ENCODE peak calls at places on chromosomes 5 and 9, in nine cellular contexts. R is fibroblast of mammary gland, D is fibroblast of lung, L is psoas muscle, X is tibial artery, H is astrocyte of the spinal cord, I is right lobe of liver, C is GM12865, T is heart left ventricle. Q is an unnamed sample.

GRCh38 chr9:130689937-130690700 is 3.5 kb upstream of the EXOSC2 start:
- DNase-seq in C (peak), X (peak), H (peak), I (no peak), R (peak), L (peak), T (peak), D (peak), Q (peak)

GRCh38 chr5:174644918-174645317 is 79.5 kb upstream of the MSX2 start:
- DNase-seq in R (no peak), D (no peak), C (no peak), T (no peak), I (no peak), L (no peak), X (no peak), H (no peak), Q (no peak)

GRCh38 chr5:178644826-178645545 is 18.1 kb upstream of the CLK4 start:
- DNase-seq in H (peak), C (no peak), L (no peak), D (no peak), X (no peak), R (peak), I (no peak), T (no peak), Q (no peak)

GRCh38 chr9:135101926-135102325 is 14.5 kb downstream of the OLFM1 start:
- DNase-seq in R (no peak), L (no peak), H (no peak), T (no peak), C (no peak), I (no peak), X (no peak), D (no peak), Q (no peak)

GRCh38 chr5:146565764-146566163 is 49.8 kb upstream of the GPR151 start:
- DNase-seq in D (peak), T (peak), C (peak), H (peak), I (no peak), R (peak), X (no peak), L (no peak), Q (peak)

GRCh38 chr5:157343842-157344790 is 78.2 kb downstream of the CYFIP2 start:
- DNase-seq in T (no peak), L (no peak), C (peak), R (no peak), I (no peak), H (no peak), X (no peak), D (no peak), Q (no peak)

GRCh38 chr5:41636605-41637004 is 126.2 kb upstream of the PLCXD3 start:
- DNase-seq in C (peak), R (peak), H (peak), X (no peak), I (no peak), L (no peak), D (peak), T (no peak), Q (peak)

GRCh38 chr5:74640450-74641013 is at the start of gene ENC1:
- DNase-seq in R (peak), T (peak), X (peak), H (peak), C (peak), D (peak), L (peak), I (peak), Q (peak)

GRCh38 chr5:74104469-74104868 is 478.5 kb downstream of the ARHGEF28 start:
- DNase-seq in X (no peak), D (peak), I (no peak), L (no peak), H (no peak), T (no peak), R (no peak), C (no peak), Q (no peak)

GRCh38 chr9:125472926-125473701 is 211.5 kb downstream of the GAPVD1 start:
- DNase-seq in H (peak), X (no peak), C (no peak), T (peak), I (no peak), L (no peak), D (peak), R (peak), Q (peak)

GRCh38 chr5:40914835-40915234 is 5.5 kb downstream of the C7 start:
- DNase-seq in L (no peak), X (no peak), R (peak), I (no peak), T (no peak), C (no peak), D (peak), H (peak), Q (peak)

GRCh38 chr5:159257629-159258283 is 5.3 kb upstream of the UBLCP1 start:
- DNase-seq in C (no peak), X (no peak), L (no peak), T (no peak), H (no peak), D (no peak), I (no peak), R (no peak), Q (no peak)

GRCh38 chr5:159263569-159263905 is 447 bp downstream of the UBLCP1 start:
- DNase-seq in T (no peak), C (no peak), H (no peak), D (no peak), R (peak), L (no peak), X (no peak), I (no peak), Q (no peak)

GRCh38 chr5:159262472-159262858 is 625 bp upstream of the UBLCP1 start:
- DNase-seq in D (no peak), C (no peak), X (no peak), T (no peak), R (peak), L (no peak), H (no peak), I (no peak), Q (no peak)

GRCh38 chr5:159258361-159258760 is 4.7 kb upstream of the UBLCP1 start:
- DNase-seq in T (no peak), D (no peak), C (no peak), I (no peak), H (no peak), X (no peak), L (no peak), R (no peak), Q (no peak)

GRCh38 chr5:159262859-159263568 is at the start of gene UBLCP1:
- DNase-seq in X (peak), L (peak), R (peak), I (peak), H (peak), D (peak), C (peak), T (peak), Q (peak)
- TF ChIP-seq CTCF in X (no peak), L (no peak), R (no peak), I (no peak), H (no peak), D (no peak), C (no peak), T (no peak), Q (no peak)

DNA sequence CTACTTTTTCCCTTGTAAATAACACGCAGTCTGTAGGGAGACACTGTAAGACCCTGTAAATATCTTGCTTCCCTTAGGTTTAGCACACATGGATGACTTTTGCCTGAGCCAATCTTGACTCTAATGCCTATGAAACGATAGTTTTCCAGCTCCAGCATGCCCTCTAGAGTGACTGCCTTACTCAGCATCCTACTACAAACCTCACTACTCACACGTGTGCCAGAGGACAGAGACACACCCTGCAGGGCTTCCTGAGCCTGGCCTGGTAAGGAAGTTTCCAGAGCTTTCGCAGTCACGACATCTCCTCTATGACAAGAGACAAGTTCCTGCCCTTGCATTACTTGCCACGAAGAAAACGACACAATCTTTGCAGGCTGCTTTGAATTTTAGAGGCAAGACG is 138.1 kb downstream of the ATPSCKMT start:
- DNase-seq in X (no peak), R (peak), T (no peak), L (no peak), I (no peak), C (no peak), D (peak), H (peak), Q (peak)
- TF ChIP-seq CTCF in X (no peak), R (peak), T (no peak), L (no peak), I (no peak), C (no peak), D (peak), H (peak), Q (peak)

GRCh38 chr5:152599096-152599495 is 194.0 kb upstream of the NMUR2 start:
- DNase-seq in T (no peak), C (no peak), L (no peak), R (no peak), X (no peak), H (no peak), I (no peak), D (no peak), Q (no peak)
- TF ChIP-seq CTCF in T (no peak), C (no peak), L (no peak), R (no peak), X (no peak), H (no peak), I (no peak), D (no peak), Q (no peak)

DNA sequence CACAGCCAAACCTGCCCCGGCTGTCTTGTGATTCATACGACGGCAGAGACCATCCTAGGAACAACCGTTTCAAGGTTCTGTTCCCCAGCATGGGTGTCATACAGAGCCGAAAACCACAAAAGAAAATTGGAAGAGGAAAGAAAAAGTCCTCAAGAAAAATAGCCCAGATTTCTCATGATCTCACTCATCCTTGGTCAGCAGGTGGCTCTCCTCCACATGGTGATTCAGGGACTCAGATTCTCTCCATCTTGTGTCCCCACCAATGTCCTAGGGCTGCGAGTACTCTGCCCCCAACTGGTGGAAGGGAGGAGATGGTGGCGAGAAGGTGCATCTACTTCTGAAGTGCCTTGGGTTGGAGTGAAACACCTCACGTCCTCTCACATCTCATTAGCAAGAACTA is 25.6 kb downstream of the PDZD2 start:
- DNase-seq in X (no peak), D (no peak), R (peak), L (no peak), H (peak), I (no peak), C (peak), T (no peak), Q (no peak)
- TF ChIP-seq CTCF in X (no peak), D (no peak), R (peak), L (no peak), H (no peak), I (no peak), C (peak), T (no peak), Q (no peak)

DNA sequence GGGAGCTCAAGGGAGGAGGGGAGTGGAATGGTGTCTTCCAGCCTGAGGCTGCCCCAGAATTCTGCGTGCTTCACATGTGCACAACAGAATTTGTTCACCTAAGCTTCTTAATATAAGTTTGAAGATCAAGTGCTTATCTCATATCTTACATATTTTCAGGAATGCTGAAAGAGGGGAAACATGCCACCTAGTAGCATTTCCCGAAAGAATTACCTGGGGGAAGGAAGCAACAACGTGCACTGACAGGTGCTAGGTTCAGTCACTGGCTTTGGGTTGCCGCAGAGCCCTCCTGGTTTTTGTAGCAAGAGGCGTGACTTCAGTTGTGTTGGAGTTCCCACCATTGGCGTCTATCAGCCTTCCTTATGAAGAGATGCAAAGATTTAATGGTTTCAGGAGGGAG is 481.1 kb downstream of the CCDC171 start:
- DNase-seq in R (no peak), H (no peak), D (no peak), I (no peak), C (no peak), L (no peak), X (no peak), T (no peak), Q (no peak)
- TF ChIP-seq CTCF in R (no peak), H (no peak), D (no peak), I (no peak), C (no peak), L (no peak), X (no peak), T (no peak), Q (no peak)

DNA sequence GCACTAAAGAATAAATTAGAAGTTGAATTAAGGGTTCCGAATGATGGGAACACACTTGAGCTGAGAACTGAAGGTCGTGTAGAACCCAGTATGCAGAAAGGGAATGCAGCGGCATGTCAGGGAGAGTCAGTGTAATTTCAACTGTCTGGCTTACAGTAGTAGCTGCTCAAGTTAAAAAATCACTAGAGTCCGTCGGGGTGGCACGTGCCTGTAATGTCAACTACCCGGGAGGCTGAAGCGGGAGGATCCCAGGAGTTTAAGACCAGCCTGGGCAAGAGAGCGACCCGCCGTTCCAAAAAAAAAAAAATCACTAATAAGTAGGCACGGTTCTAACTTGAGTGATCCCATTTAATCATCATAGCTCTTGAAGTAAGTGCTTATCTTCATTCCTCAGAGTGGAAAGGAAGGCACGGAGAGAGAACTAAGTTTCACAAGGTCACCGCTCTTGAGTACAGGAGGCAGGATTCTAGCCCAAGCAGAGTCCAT is 935 bp downstream of the RMRP start:
- DNase-seq in T (no peak), X (peak), H (no peak), C (no peak), R (no peak), D (no peak), L (no peak), I (no peak), Q (no peak)
- TF ChIP-seq CTCF in T (no peak), X (no peak), H (no peak), C (no peak), R (no peak), D (no peak), L (no peak), I (no peak), Q (no peak)

GRCh38 chr5:9835121-9835770 is 205.1 kb upstream of the TAS2R1 start:
- DNase-seq in D (no peak), I (no peak), R (no peak), H (no peak), L (no peak), T (no peak), C (no peak), X (no peak), Q (no peak)
- TF ChIP-seq CTCF in D (no peak), I (no peak), R (no peak), H (peak), L (no peak), T (no peak), C (no peak), X (no peak), Q (no peak)

DNA sequence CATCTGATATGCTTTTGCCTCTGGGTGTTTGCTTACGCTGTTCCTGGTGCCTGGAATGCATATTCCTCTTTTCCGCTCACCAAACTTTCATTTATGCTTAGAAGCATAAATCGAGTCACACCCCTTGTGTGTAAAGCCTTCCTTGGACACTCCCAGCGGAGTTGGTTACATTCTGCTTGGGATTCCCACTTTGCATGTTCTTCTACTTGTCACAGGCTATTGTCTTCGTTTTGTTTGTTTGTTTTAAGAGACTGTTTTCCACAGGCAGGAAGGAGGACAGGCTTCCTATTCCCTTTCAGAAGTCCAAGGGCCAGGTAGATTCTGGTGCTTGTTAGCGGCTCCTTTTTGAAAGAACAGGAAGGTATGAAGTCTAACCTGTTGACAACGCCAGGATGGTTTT is 76.6 kb downstream of the SEC61B start:
- DNase-seq in D (no peak), T (no peak), R (no peak), X (no peak), I (no peak), C (no peak), L (no peak), H (no peak), Q (no peak)
- TF ChIP-seq CTCF in D (no peak), T (no peak), R (no peak), X (no peak), I (no peak), C (no peak), L (no peak), H (no peak), Q (no peak)

GRCh38 chr9:124122813-124123462 is 111.4 kb downstream of the LHX2 start:
- DNase-seq in T (no peak), C (peak), R (peak), H (no peak), I (no peak), L (no peak), X (no peak), D (peak), Q (peak)
- TF ChIP-seq CTCF in T (no peak), C (peak), R (peak), H (peak), I (peak), L (no peak), X (no peak), D (peak), Q (peak)